ENCODE peak calls at places on chromosomes 1 and 21, in four cellular contexts. One of them, this sample, is unnamed.

GRCh38 chr1:156052862-156053769 is 482 bp downstream of the UBQLN4 start:
- DNase-seq in H1: peak; percentile 94
- DNase-seq in HepG2: peak; percentile 65
- DNase-seq in GM12878: no peak
- DNase-seq in this sample: peak; percentile 71

GRCh38 chr1:153533689-153534201 is 2.0 kb downstream of the S100A6 start:
- DNase-seq in H1: no peak
- DNase-seq in HepG2: peak; percentile 39
- DNase-seq in GM12878: no peak
- DNase-seq in this sample: no peak

GRCh38 chr1:26787381-26787705 is 407 bp upstream of the PIGV start:
- DNase-seq in H1: no peak
- DNase-seq in HepG2: no peak
- DNase-seq in GM12878: peak; percentile 80
- DNase-seq in this sample: peak; percentile 55

GRCh38 chr1:184027751-184028682 is 9.5 kb downstream of the COLGALT2 start:
- DNase-seq in H1: no peak
- DNase-seq in HepG2: no peak
- DNase-seq in GM12878: no peak
- DNase-seq in this sample: no peak

GRCh38 chr1:115507256-115507589 is 134.5 kb upstream of the VANGL1 start:
- DNase-seq in H1: no peak
- DNase-seq in HepG2: peak; percentile 27
- DNase-seq in GM12878: no peak
- DNase-seq in this sample: no peak

GRCh38 chr1:152108899-152109222 is 6.4 kb downstream of the TCHH start:
- DNase-seq in H1: peak; percentile 46
- DNase-seq in HepG2: no peak
- DNase-seq in GM12878: no peak
- DNase-seq in this sample: no peak

GRCh38 chr1:204280562-204280961 is 66.8 kb upstream of the GOLT1A start:
- DNase-seq in H1: no peak
- DNase-seq in HepG2: no peak
- DNase-seq in GM12878: no peak
- DNase-seq in this sample: no peak

GRCh38 chr1:41500378-41500777 is 15.9 kb upstream of the EDN2 start:
- DNase-seq in H1: no peak
- DNase-seq in HepG2: no peak
- DNase-seq in GM12878: no peak
- DNase-seq in this sample: no peak

GRCh38 chr1:9149151-9149550 is 20.2 kb upstream of the GPR157 start:
- DNase-seq in H1: no peak
- DNase-seq in HepG2: no peak
- DNase-seq in GM12878: no peak
- DNase-seq in this sample: no peak

GRCh38 chr1:24411963-24412362 is 1.6 kb downstream of the STPG1 start:
- DNase-seq in H1: no peak
- DNase-seq in HepG2: no peak
- DNase-seq in GM12878: no peak
- DNase-seq in this sample: no peak

GRCh38 chr21:15400905-15401304 is 328.9 kb upstream of the USP25 start:
- DNase-seq in H1: no peak
- DNase-seq in HepG2: peak; percentile 53
- DNase-seq in GM12878: no peak
- DNase-seq in this sample: no peak

GRCh38 chr1:9700340-9700739 is 48.8 kb downstream of the PIK3CD start:
- DNase-seq in H1: no peak
- DNase-seq in HepG2: no peak
- DNase-seq in GM12878: no peak
- DNase-seq in this sample: no peak

GRCh38 chr1:91673603-91674002 is 173.0 kb downstream of the CDC7 start:
- DNase-seq in H1: no peak
- DNase-seq in HepG2: no peak
- DNase-seq in GM12878: no peak
- DNase-seq in this sample: no peak

GRCh38 chr1:147773215-147773715 is 12.9 kb upstream of the GJA5 start:
- DNase-seq in H1: peak; percentile 55
- DNase-seq in HepG2: no peak
- DNase-seq in GM12878: no peak
- DNase-seq in this sample: no peak

GRCh38 chr21:21003701-21004100 is 5.5 kb downstream of the NCAM2 start:
- DNase-seq in H1: no peak
- DNase-seq in HepG2: peak; percentile 29
- DNase-seq in GM12878: no peak
- DNase-seq in this sample: no peak

GRCh38 chr1:21879928-21880618 is 57.0 kb downstream of the HSPG2 start:
- DNase-seq in H1: no peak
- DNase-seq in HepG2: no peak
- DNase-seq in GM12878: no peak
- DNase-seq in this sample: no peak

GRCh38 chr1:44270666-44271628 is 57.7 kb downstream of the DMAP1 start:
- DNase-seq in H1: no peak
- DNase-seq in HepG2: no peak
- DNase-seq in GM12878: no peak
- DNase-seq in this sample: no peak

GRCh38 chr1:225425211-225425786 is 2.5 kb downstream of the LBR start:
- DNase-seq in H1: no peak
- DNase-seq in HepG2: no peak
- DNase-seq in GM12878: no peak
- DNase-seq in this sample: no peak

GRCh38 chr1:111847519-111847918 is 91.8 kb downstream of the DDX20 start:
- DNase-seq in H1: no peak
- DNase-seq in HepG2: no peak
- DNase-seq in GM12878: no peak
- DNase-seq in this sample: no peak

GRCh38 chr1:227532019-227532619 is 31.2 kb upstream of the ZNF678 start:
- DNase-seq in H1: no peak
- DNase-seq in HepG2: no peak
- DNase-seq in GM12878: no peak
- DNase-seq in this sample: no peak

GRCh38 chr1:54324031-54324654 is 82.1 kb downstream of the SSBP3 start:
- DNase-seq in H1: no peak
- DNase-seq in HepG2: no peak
- DNase-seq in GM12878: no peak
- DNase-seq in this sample: no peak

DNA sequence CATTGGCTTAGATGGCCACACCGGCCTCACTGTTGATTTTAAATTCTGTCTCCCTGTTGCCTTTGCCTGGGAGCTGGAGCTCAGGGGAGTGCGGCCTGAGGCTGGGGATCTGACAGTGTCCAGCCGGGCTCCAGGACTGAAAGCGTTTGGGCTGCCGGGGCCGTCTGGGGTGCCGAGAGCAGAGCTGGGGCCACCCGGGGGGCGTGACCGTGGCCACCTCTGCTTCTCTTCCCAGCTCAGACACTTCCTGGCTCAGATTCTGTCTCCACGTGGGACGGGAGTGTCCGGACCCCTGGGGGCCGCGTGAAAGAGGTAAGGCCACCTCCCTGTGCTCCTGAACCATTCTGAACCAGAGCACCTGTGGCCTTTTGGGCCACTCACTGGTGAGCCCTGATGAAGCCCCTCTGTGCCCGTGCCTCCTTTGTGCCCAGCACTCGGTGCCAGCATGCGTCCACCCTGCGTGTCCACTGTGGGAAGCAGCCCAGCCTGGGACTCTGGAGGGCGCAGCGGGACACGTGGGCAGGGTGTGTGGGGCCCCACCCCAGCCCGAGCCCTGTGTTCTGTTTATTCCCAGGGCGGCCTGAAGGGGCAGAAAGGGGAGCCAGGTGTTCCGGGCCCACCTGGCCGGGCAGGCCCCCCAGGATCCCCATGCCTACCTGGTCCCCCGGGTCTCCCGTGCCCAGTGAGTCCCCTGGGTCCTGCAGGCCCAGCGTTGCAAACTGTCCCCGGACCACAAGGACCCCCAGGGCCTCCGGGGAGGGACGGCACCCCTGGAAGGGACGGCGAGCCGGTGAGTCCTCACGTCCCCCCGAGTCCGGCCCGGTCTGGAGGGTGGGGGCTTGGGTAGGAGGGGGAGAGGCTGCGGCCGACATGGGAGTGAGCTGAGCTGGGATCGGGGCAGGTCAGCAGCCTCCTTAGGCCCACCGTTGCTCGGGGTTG is 64.8 kb downstream of the SLC19A1 start:
- DNase-seq in H1: no peak
- DNase-seq in HepG2: no peak
- DNase-seq in GM12878: no peak
- DNase-seq in this sample: no peak
- TF ChIP-seq POLR2A in H1: no peak
- TF ChIP-seq POLR2A in HepG2: no peak
- TF ChIP-seq POLR2A in GM12878: no peak
- TF ChIP-seq POLR2A in this sample: no peak

GRCh38 chr1:25786887-25787286 is 13.1 kb upstream of the SELENON start:
- DNase-seq in H1: no peak
- DNase-seq in HepG2: no peak
- DNase-seq in GM12878: no peak
- DNase-seq in this sample: no peak
- TF ChIP-seq POLR2AphosphoS5 in H1: no peak
- TF ChIP-seq POLR2AphosphoS5 in HepG2: no peak
- TF ChIP-seq POLR2AphosphoS5 in GM12878: no peak
- TF ChIP-seq POLR2AphosphoS5 in this sample: no peak

GRCh38 chr1:173112129-173112528 is 61.4 kb upstream of the TNFSF18 start:
- DNase-seq in H1: no peak
- DNase-seq in HepG2: no peak
- DNase-seq in GM12878: peak; percentile 47
- DNase-seq in this sample: no peak
- TF ChIP-seq TAF1 in H1: no peak
- TF ChIP-seq TAF1 in HepG2: no peak
- TF ChIP-seq TAF1 in GM12878: no peak
- TF ChIP-seq TAF1 in this sample: no peak

GRCh38 chr1:234958702-234959649 is 169.7 kb downstream of the TOMM20 start:
- DNase-seq in H1: peak; percentile 41
- DNase-seq in HepG2: no peak
- DNase-seq in GM12878: no peak
- DNase-seq in this sample: no peak

GRCh38 chr1:234958066-234958701 is 170.5 kb downstream of the TOMM20 start:
- DNase-seq in H1: peak; percentile 53
- DNase-seq in HepG2: peak; percentile 78
- DNase-seq in GM12878: no peak
- DNase-seq in this sample: no peak

GRCh38 chr1:234956821-234957329 is 171.8 kb downstream of the TOMM20 start:
- DNase-seq in H1: no peak
- DNase-seq in HepG2: peak; percentile 80
- DNase-seq in GM12878: no peak
- DNase-seq in this sample: no peak

GRCh38 chr1:234955107-234955731 is 173.4 kb downstream of the TOMM20 start:
- DNase-seq in H1: no peak
- DNase-seq in HepG2: no peak
- DNase-seq in GM12878: no peak
- DNase-seq in this sample: no peak

GRCh38 chr1:234957330-234958065 is 171.1 kb downstream of the TOMM20 start:
- DNase-seq in H1: peak; percentile 55
- DNase-seq in HepG2: peak; percentile 99
- DNase-seq in GM12878: no peak
- DNase-seq in this sample: no peak
- TF ChIP-seq POLR2A in H1: no peak
- TF ChIP-seq POLR2A in HepG2: peak; percentile 76
- TF ChIP-seq POLR2A in GM12878: no peak
- TF ChIP-seq POLR2A in this sample: no peak

DNA sequence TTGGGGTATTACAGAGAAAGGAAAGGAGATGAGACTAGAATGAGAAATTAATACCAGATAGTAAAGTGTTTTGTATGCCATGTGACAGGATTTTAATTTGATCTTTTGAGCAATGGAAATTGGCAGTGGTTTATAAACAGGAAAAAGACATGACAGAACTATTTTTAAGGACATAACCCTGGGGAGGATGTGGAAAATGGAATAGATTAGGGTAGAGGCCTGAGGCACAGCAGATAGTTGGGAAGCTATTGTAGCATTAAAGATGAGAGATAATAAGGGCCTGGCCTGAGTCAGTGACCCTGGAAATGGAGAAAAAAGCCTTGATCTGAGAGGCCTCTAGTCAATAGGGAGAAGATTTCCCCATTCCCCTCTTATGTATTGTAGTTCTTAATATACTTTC is 22.1 kb upstream of the KCNA3 start:
- DNase-seq in H1: no peak
- DNase-seq in HepG2: no peak
- DNase-seq in GM12878: no peak
- DNase-seq in this sample: no peak
- TF ChIP-seq POLR2AphosphoS5 in H1: no peak
- TF ChIP-seq POLR2AphosphoS5 in HepG2: no peak
- TF ChIP-seq POLR2AphosphoS5 in GM12878: no peak
- TF ChIP-seq POLR2AphosphoS5 in this sample: no peak

GRCh38 chr1:119040489-119040888 is 52.3 kb upstream of the TBX15 start:
- DNase-seq in H1: no peak
- DNase-seq in HepG2: no peak
- DNase-seq in GM12878: no peak
- DNase-seq in this sample: no peak

GRCh38 chr1:119038363-119038762 is 50.2 kb upstream of the TBX15 start:
- DNase-seq in H1: no peak
- DNase-seq in HepG2: no peak
- DNase-seq in GM12878: no peak
- DNase-seq in this sample: no peak

GRCh38 chr1:119045091-119045746 is 57.1 kb upstream of the TBX15 start:
- DNase-seq in H1: no peak
- DNase-seq in HepG2: no peak
- DNase-seq in GM12878: no peak
- DNase-seq in this sample: no peak

GRCh38 chr1:119046429-119047039 is 58.4 kb upstream of the TBX15 start:
- DNase-seq in H1: no peak
- DNase-seq in HepG2: no peak
- DNase-seq in GM12878: no peak
- DNase-seq in this sample: no peak

DNA sequence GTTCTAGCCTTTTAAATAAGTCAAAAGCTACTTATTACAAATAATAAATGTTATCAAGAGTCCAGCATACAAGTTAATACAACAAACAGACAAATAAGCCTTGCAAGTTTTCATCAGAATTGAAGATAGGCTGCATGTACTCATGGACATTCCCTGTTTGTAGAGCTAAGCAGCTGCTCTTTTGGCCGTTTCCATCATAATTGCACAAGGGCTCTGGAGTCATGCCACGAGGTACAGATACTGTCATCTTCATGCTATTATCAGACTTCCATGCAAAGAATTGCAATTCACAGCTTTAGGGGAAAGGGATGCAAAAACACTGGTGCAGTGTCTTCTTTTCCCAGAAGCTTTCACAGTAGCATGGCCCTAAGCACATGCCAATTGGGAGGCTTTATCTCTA is 52.8 kb upstream of the TBX15 start:
- DNase-seq in H1: no peak
- DNase-seq in HepG2: no peak
- DNase-seq in GM12878: no peak
- DNase-seq in this sample: no peak
- TF ChIP-seq TAF1 in H1: no peak
- TF ChIP-seq TAF1 in HepG2: no peak
- TF ChIP-seq TAF1 in GM12878: no peak
- TF ChIP-seq TAF1 in this sample: no peak

This sample was measured in GM12892.